ENCODE peak calls at places on chromosome 3, in four cellular contexts. I, G, F and L are unnamed samples.

GRCh38 chr3:124119056-124119721 is 127.3 kb upstream of the ROPN1 start:
- DNase-seq in I (no peak), G (no peak), F (no peak), L (peak)

GRCh38 chr3:139561959-139562676 is 22.6 kb upstream of the RBP1 start:
- DNase-seq in I (peak), G (peak), F (no peak), L (peak)

GRCh38 chr3:45366305-45366704 is 22.1 kb upstream of the LARS2 start:
- DNase-seq in I (no peak), G (no peak), F (no peak), L (no peak)

GRCh38 chr3:146396792-146397191 is 72.6 kb downstream of the PLSCR2 start:
- DNase-seq in I (no peak), G (no peak), F (no peak), L (no peak)

GRCh38 chr3:63687569-63688233 is 35.2 kb downstream of the SNTN start:
- DNase-seq in I (peak), G (no peak), F (no peak), L (no peak)

GRCh38 chr3:161042023-161042501 is 63.1 kb downstream of the B3GALNT1 start:
- DNase-seq in I (no peak), G (no peak), F (no peak), L (no peak)

GRCh38 chr3:155032918-155033317 is 47.2 kb upstream of the MME start:
- DNase-seq in I (no peak), G (no peak), F (no peak), L (no peak)

GRCh38 chr3:150414273-150414672 is 6.2 kb downstream of the TSC22D2 start:
- DNase-seq in I (no peak), G (peak), F (no peak), L (no peak)

GRCh38 chr3:111738238-111738637 is 120.8 kb upstream of the PHLDB2 start:
- DNase-seq in I (no peak), G (peak), F (no peak), L (no peak)

GRCh38 chr3:129404130-129404529 is 24.3 kb downstream of the EFCAB12 start:
- DNase-seq in I (no peak), G (no peak), F (no peak), L (no peak)